ENCODE peak calls at places on chromosomes 12 and 14, in nine cellular contexts. One of them, this sample, is unnamed.

GRCh38 chr14:74302160-74302628 is 540 bp downstream of the ABCD4 start:
- DNase-seq in suprapubic skin: no peak
- DNase-seq in tibial nerve: no peak
- DNase-seq in HCT116: no peak
- DNase-seq in left ventricle myocardium inferior: no peak
- DNase-seq in ascending aorta: no peak
- DNase-seq in thyroid gland: no peak
- DNase-seq in IMR-90: peak
- DNase-seq in lower lobe of right lung: no peak
- DNase-seq in this sample: peak

GRCh38 chr12:4829793-4830162 is 79.9 kb upstream of the KCNA1 start:
- DNase-seq in ascending aorta: no peak
- DNase-seq in HCT116: no peak
- DNase-seq in IMR-90: no peak
- DNase-seq in left ventricle myocardium inferior: no peak
- DNase-seq in tibial nerve: no peak
- DNase-seq in lower lobe of right lung: no peak
- DNase-seq in thyroid gland: no peak
- DNase-seq in suprapubic skin: no peak
- DNase-seq in this sample: no peak

GRCh38 chr14:67491741-67492504 is 3.4 kb upstream of the TMEM229B start:
- DNase-seq in tibial nerve: no peak
- DNase-seq in suprapubic skin: no peak
- DNase-seq in left ventricle myocardium inferior: peak
- DNase-seq in HCT116: no peak
- DNase-seq in ascending aorta: no peak
- DNase-seq in IMR-90: no peak
- DNase-seq in lower lobe of right lung: no peak
- DNase-seq in thyroid gland: no peak
- DNase-seq in this sample: no peak

GRCh38 chr12:50387487-50387886 is 8.9 kb downstream of the FAM186A start:
- DNase-seq in left ventricle myocardium inferior: no peak
- DNase-seq in HCT116: no peak
- DNase-seq in thyroid gland: no peak
- DNase-seq in suprapubic skin: no peak
- DNase-seq in IMR-90: no peak
- DNase-seq in ascending aorta: no peak
- DNase-seq in tibial nerve: no peak
- DNase-seq in lower lobe of right lung: no peak
- DNase-seq in this sample: no peak

GRCh38 chr12:82438356-82438755 is 80.0 kb downstream of the METTL25 start:
- DNase-seq in HCT116: no peak
- DNase-seq in tibial nerve: no peak
- DNase-seq in ascending aorta: no peak
- DNase-seq in left ventricle myocardium inferior: no peak
- DNase-seq in suprapubic skin: no peak
- DNase-seq in IMR-90: no peak
- DNase-seq in lower lobe of right lung: no peak
- DNase-seq in thyroid gland: no peak
- DNase-seq in this sample: no peak

GRCh38 chr14:64800000-64800399 is 79.7 kb downstream of the SPTB start:
- DNase-seq in lower lobe of right lung: peak
- DNase-seq in IMR-90: peak
- DNase-seq in HCT116: peak
- DNase-seq in suprapubic skin: no peak
- DNase-seq in tibial nerve: no peak
- DNase-seq in ascending aorta: no peak
- DNase-seq in thyroid gland: peak
- DNase-seq in left ventricle myocardium inferior: peak
- DNase-seq in this sample: no peak

GRCh38 chr12:121358093-121358492 is 5.9 kb upstream of the ANAPC5 start:
- DNase-seq in thyroid gland: no peak
- DNase-seq in suprapubic skin: no peak
- DNase-seq in lower lobe of right lung: no peak
- DNase-seq in IMR-90: no peak
- DNase-seq in ascending aorta: no peak
- DNase-seq in left ventricle myocardium inferior: no peak
- DNase-seq in tibial nerve: no peak
- DNase-seq in HCT116: no peak
- DNase-seq in this sample: no peak

GRCh38 chr14:65565948-65566347 is 153.4 kb downstream of the FUT8 start:
- DNase-seq in ascending aorta: no peak
- DNase-seq in left ventricle myocardium inferior: no peak
- DNase-seq in tibial nerve: no peak
- DNase-seq in HCT116: no peak
- DNase-seq in IMR-90: no peak
- DNase-seq in thyroid gland: no peak
- DNase-seq in lower lobe of right lung: no peak
- DNase-seq in suprapubic skin: no peak
- DNase-seq in this sample: no peak

GRCh38 chr14:53968756-53969155 is 12.1 kb upstream of the BMP4 start:
- DNase-seq in HCT116: no peak
- DNase-seq in IMR-90: no peak
- DNase-seq in ascending aorta: no peak
- DNase-seq in lower lobe of right lung: no peak
- DNase-seq in thyroid gland: no peak
- DNase-seq in left ventricle myocardium inferior: no peak
- DNase-seq in suprapubic skin: no peak
- DNase-seq in tibial nerve: no peak
- DNase-seq in this sample: no peak

GRCh38 chr12:122023339-122024131 is 1.9 kb downstream of the BCL7A start:
- DNase-seq in HCT116: peak
- DNase-seq in suprapubic skin: no peak
- DNase-seq in lower lobe of right lung: peak
- DNase-seq in thyroid gland: peak
- DNase-seq in tibial nerve: no peak
- DNase-seq in ascending aorta: peak
- DNase-seq in left ventricle myocardium inferior: peak
- DNase-seq in IMR-90: peak
- DNase-seq in this sample: peak

GRCh38 chr12:113048716-113049127 is 7.8 kb upstream of the DTX1 start:
- DNase-seq in lower lobe of right lung: no peak
- DNase-seq in suprapubic skin: no peak
- DNase-seq in left ventricle myocardium inferior: no peak
- DNase-seq in HCT116: peak
- DNase-seq in thyroid gland: peak
- DNase-seq in IMR-90: peak
- DNase-seq in tibial nerve: peak
- DNase-seq in ascending aorta: no peak
- DNase-seq in this sample: peak

DNA sequence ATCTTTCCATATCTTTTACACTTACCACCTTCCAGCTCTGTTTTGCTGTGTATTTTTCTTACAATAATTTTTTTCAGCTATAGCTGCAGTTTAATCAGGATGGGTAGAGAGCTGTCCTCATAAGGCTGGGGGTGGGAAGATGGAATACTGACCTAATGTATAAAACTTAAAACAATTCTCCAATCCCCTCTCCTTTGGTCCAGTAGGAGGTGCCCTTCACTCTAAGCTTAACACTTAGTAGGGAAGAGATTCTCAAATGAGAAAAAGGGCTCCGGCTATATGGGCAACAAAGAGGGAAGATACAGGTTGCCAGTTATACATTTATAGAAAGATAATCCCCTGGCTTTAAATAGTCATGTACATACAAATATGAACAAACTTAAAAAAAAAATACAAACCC is 2.8 kb downstream of the ORMDL2 start:
- DNase-seq in IMR-90: no peak
- DNase-seq in tibial nerve: no peak
- DNase-seq in HCT116: no peak
- DNase-seq in lower lobe of right lung: no peak
- DNase-seq in left ventricle myocardium inferior: no peak
- DNase-seq in thyroid gland: no peak
- DNase-seq in ascending aorta: peak
- DNase-seq in suprapubic skin: no peak
- DNase-seq in this sample: no peak
- TF ChIP-seq CTCF in IMR-90: peak
- TF ChIP-seq CTCF in tibial nerve: no peak
- TF ChIP-seq CTCF in HCT116: peak
- TF ChIP-seq CTCF in lower lobe of right lung: no peak
- TF ChIP-seq CTCF in left ventricle myocardium inferior: no peak
- TF ChIP-seq CTCF in thyroid gland: no peak
- TF ChIP-seq CTCF in ascending aorta: peak
- TF ChIP-seq CTCF in suprapubic skin: no peak
- TF ChIP-seq CTCF in this sample: peak

DNA sequence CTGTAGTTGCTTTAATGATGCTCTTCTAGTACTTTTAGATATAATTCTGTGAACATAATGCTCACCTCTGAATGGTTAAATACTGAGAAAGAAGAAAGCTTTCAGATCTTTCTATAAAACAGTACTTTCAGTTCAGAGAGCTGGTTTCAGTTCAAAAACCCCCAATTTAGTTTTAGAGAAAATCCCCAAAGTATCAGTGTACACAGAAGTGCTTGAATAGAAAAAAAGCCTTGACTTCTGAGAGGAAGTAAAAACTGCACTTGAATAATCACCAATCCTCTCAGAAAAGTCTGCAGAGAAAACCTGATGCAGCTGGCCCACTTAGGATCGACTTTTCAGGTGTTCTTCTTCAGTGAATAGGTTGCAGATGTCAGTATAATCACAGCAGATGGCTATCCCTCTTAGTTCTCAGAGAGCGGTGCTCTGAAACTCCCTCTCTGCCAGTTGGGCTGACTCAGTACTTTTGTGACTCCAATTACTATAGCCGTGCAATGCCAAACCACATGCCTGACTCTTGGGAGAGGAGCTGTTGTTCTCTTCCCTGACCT is 616.3 kb downstream of the LRFN5 start:
- DNase-seq in left ventricle myocardium inferior: no peak
- DNase-seq in suprapubic skin: no peak
- DNase-seq in tibial nerve: no peak
- DNase-seq in ascending aorta: no peak
- DNase-seq in IMR-90: peak
- DNase-seq in HCT116: no peak
- DNase-seq in thyroid gland: peak
- DNase-seq in lower lobe of right lung: no peak
- DNase-seq in this sample: peak
- H3K27ac ChIP-seq in left ventricle myocardium inferior: no peak
- H3K27ac ChIP-seq in suprapubic skin: no peak
- H3K27ac ChIP-seq in tibial nerve: no peak
- H3K27ac ChIP-seq in ascending aorta: no peak
- H3K27ac ChIP-seq in IMR-90: no peak
- H3K27ac ChIP-seq in HCT116: no peak
- H3K27ac ChIP-seq in thyroid gland: no peak
- H3K27ac ChIP-seq in lower lobe of right lung: no peak
- H3K27ac ChIP-seq in this sample: no peak

GRCh38 chr12:30694971-30695326 is 720 bp downstream of the IPO8 start:
- DNase-seq in tibial nerve: no peak
- DNase-seq in suprapubic skin: no peak
- DNase-seq in left ventricle myocardium inferior: no peak
- DNase-seq in thyroid gland: peak
- DNase-seq in ascending aorta: peak
- DNase-seq in IMR-90: peak
- DNase-seq in HCT116: peak
- DNase-seq in lower lobe of right lung: peak
- DNase-seq in this sample: peak

GRCh38 chr12:30696486-30696885 is 817 bp upstream of the IPO8 start:
- DNase-seq in ascending aorta: no peak
- DNase-seq in lower lobe of right lung: no peak
- DNase-seq in IMR-90: no peak
- DNase-seq in thyroid gland: peak
- DNase-seq in suprapubic skin: no peak
- DNase-seq in HCT116: no peak
- DNase-seq in tibial nerve: no peak
- DNase-seq in left ventricle myocardium inferior: no peak
- DNase-seq in this sample: no peak

GRCh38 chr12:30696943-30697342 is 1.3 kb upstream of the IPO8 start:
- DNase-seq in thyroid gland: no peak
- DNase-seq in HCT116: no peak
- DNase-seq in suprapubic skin: no peak
- DNase-seq in left ventricle myocardium inferior: no peak
- DNase-seq in tibial nerve: no peak
- DNase-seq in lower lobe of right lung: no peak
- DNase-seq in ascending aorta: no peak
- DNase-seq in IMR-90: no peak
- DNase-seq in this sample: no peak

GRCh38 chr12:30695327-30696102 is at the start of gene IPO8:
- DNase-seq in HCT116: peak
- DNase-seq in lower lobe of right lung: peak
- DNase-seq in IMR-90: peak
- DNase-seq in tibial nerve: peak
- DNase-seq in ascending aorta: peak
- DNase-seq in left ventricle myocardium inferior: peak
- DNase-seq in thyroid gland: peak
- DNase-seq in suprapubic skin: peak
- DNase-seq in this sample: peak

GRCh38 chr12:30696103-30696408 is 387 bp upstream of the IPO8 start:
- DNase-seq in lower lobe of right lung: no peak
- DNase-seq in HCT116: peak
- DNase-seq in suprapubic skin: no peak
- DNase-seq in thyroid gland: no peak
- DNase-seq in tibial nerve: no peak
- DNase-seq in left ventricle myocardium inferior: no peak
- DNase-seq in IMR-90: no peak
- DNase-seq in ascending aorta: no peak
- DNase-seq in this sample: no peak
- TF ChIP-seq CTCF in lower lobe of right lung: no peak
- TF ChIP-seq CTCF in HCT116: no peak
- TF ChIP-seq CTCF in suprapubic skin: no peak
- TF ChIP-seq CTCF in thyroid gland: no peak
- TF ChIP-seq CTCF in tibial nerve: no peak
- TF ChIP-seq CTCF in left ventricle myocardium inferior: no peak
- TF ChIP-seq CTCF in IMR-90: no peak
- TF ChIP-seq CTCF in ascending aorta: no peak
- TF ChIP-seq CTCF in this sample: no peak

DNA sequence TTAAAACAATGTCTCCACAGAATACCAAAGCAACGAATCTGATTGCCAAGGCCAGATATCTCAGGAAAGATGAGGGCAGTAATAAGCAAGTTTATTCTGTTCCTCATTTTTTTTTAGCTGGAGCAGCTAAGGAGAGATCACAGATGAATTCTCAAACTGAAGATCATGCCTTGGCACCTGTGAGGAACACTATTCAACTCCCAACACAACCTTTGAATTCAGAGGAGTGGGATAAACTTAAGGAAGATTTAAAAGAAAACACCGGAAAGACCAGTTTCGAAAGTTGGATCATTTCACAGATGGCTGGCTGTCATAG is 994 bp downstream of the PRORP start:
- DNase-seq in suprapubic skin: no peak
- DNase-seq in tibial nerve: no peak
- DNase-seq in thyroid gland: no peak
- DNase-seq in ascending aorta: no peak
- DNase-seq in IMR-90: no peak
- DNase-seq in HCT116: no peak
- DNase-seq in lower lobe of right lung: no peak
- DNase-seq in left ventricle myocardium inferior: no peak
- DNase-seq in this sample: no peak
- H3K27ac ChIP-seq in suprapubic skin: peak
- H3K27ac ChIP-seq in tibial nerve: no peak
- H3K27ac ChIP-seq in thyroid gland: peak
- H3K27ac ChIP-seq in ascending aorta: peak
- H3K27ac ChIP-seq in IMR-90: peak
- H3K27ac ChIP-seq in HCT116: no peak
- H3K27ac ChIP-seq in lower lobe of right lung: peak
- H3K27ac ChIP-seq in left ventricle myocardium inferior: peak
- H3K27ac ChIP-seq in this sample: no peak

This sample was measured in RWPE1.